ENCODE peak calls at places on chromosomes 4 and X, in five cellular contexts. One of them, this sample, is unnamed. For H3K4me1, the result is how much of the 10 kb centered on the place peaks cover.

GRCh38 chrX:19599253-19599652 is 83.9 kb upstream of the MAP3K15 start:
- DNase-seq in A673: no peak
- DNase-seq in sigmoid colon: no peak
- DNase-seq in Karpas-422: no peak
- DNase-seq in stomach: no peak
- DNase-seq in this sample: no peak

GRCh38 chrX:143002206-143002605 is 23.5 kb upstream of the SPANXN4 start:
- DNase-seq in A673: no peak
- DNase-seq in sigmoid colon: no peak
- DNase-seq in Karpas-422: no peak
- DNase-seq in stomach: no peak
- DNase-seq in this sample: no peak

GRCh38 chr4:112038861-112039260 is 106.4 kb upstream of the FAM241A start:
- DNase-seq in A673: no peak
- DNase-seq in sigmoid colon: no peak
- DNase-seq in Karpas-422: no peak
- DNase-seq in stomach: no peak
- DNase-seq in this sample: no peak

GRCh38 chrX:87636533-87636932 is 118.9 kb downstream of the KLHL4 start:
- DNase-seq in A673: no peak
- DNase-seq in sigmoid colon: no peak
- DNase-seq in Karpas-422: no peak
- DNase-seq in stomach: no peak
- DNase-seq in this sample: no peak

GRCh38 chr4:89336818-89337395 is 29.3 kb upstream of the GPRIN3 start:
- DNase-seq in A673: no peak
- DNase-seq in sigmoid colon: no peak
- DNase-seq in Karpas-422: no peak
- DNase-seq in stomach: no peak
- DNase-seq in this sample: no peak

GRCh38 chr4:111839186-111839585 is 306.1 kb upstream of the FAM241A start:
- DNase-seq in A673: no peak
- DNase-seq in sigmoid colon: no peak
- DNase-seq in Karpas-422: no peak
- DNase-seq in stomach: no peak
- DNase-seq in this sample: no peak

GRCh38 chrX:4225086-4225485 is 511.6 kb upstream of the PRKX start:
- DNase-seq in A673: no peak
- DNase-seq in sigmoid colon: no peak
- DNase-seq in Karpas-422: no peak
- DNase-seq in stomach: no peak
- DNase-seq in this sample: no peak

GRCh38 chrX:134537179-134537945 is 77.4 kb downstream of the HPRT1 start:
- DNase-seq in A673: no peak
- DNase-seq in sigmoid colon: no peak
- DNase-seq in Karpas-422: no peak
- DNase-seq in stomach: no peak
- DNase-seq in this sample: no peak

GRCh38 chr4:176150704-176151103 is 44.7 kb downstream of the SPATA4 start:
- DNase-seq in A673: no peak
- DNase-seq in sigmoid colon: no peak
- DNase-seq in Karpas-422: no peak
- DNase-seq in stomach: no peak
- DNase-seq in this sample: no peak

GRCh38 chrX:130728208-130728607 is 174.8 kb downstream of the ENOX2 start:
- DNase-seq in A673: no peak
- DNase-seq in sigmoid colon: no peak
- DNase-seq in Karpas-422: no peak
- DNase-seq in stomach: no peak
- DNase-seq in this sample: no peak

GRCh38 chrX:9189286-9189685 is 155.4 kb upstream of the FAM9B start:
- DNase-seq in A673: no peak
- DNase-seq in sigmoid colon: no peak
- DNase-seq in Karpas-422: no peak
- DNase-seq in stomach: no peak
- DNase-seq in this sample: no peak

GRCh38 chr4:113436360-113436759 is 325.2 kb downstream of the CAMK2D start:
- DNase-seq in A673: peak
- DNase-seq in sigmoid colon: no peak
- DNase-seq in Karpas-422: peak
- DNase-seq in stomach: no peak
- DNase-seq in this sample: no peak

GRCh38 chr4:47383829-47384427 is 79.6 kb downstream of the COMMD8 start:
- DNase-seq in A673: peak
- DNase-seq in sigmoid colon: no peak
- DNase-seq in Karpas-422: peak
- DNase-seq in stomach: no peak
- DNase-seq in this sample: no peak

GRCh38 chrX:149495573-149496071 is 9.5 kb downstream of the IDS start:
- DNase-seq in A673: peak
- DNase-seq in sigmoid colon: no peak
- DNase-seq in Karpas-422: no peak
- DNase-seq in stomach: no peak
- DNase-seq in this sample: no peak

GRCh38 chrX:629230-630006 is 1.2 kb upstream of the SHOX start:
- DNase-seq in A673: no peak
- DNase-seq in sigmoid colon: no peak
- DNase-seq in Karpas-422: no peak
- DNase-seq in stomach: no peak
- DNase-seq in this sample: no peak

GRCh38 chrX:68842781-68843581 is 14.2 kb downstream of the EFNB1 start:
- DNase-seq in A673: peak
- DNase-seq in sigmoid colon: no peak
- DNase-seq in Karpas-422: no peak
- DNase-seq in stomach: peak
- DNase-seq in this sample: peak

GRCh38 chr4:126991965-126992364 is 640.8 kb upstream of the INTU start:
- DNase-seq in A673: peak
- DNase-seq in sigmoid colon: no peak
- DNase-seq in Karpas-422: no peak
- DNase-seq in stomach: no peak
- DNase-seq in this sample: peak

GRCh38 chr4:10163296-10163695 is 46.7 kb upstream of the WDR1 start:
- DNase-seq in A673: no peak
- DNase-seq in sigmoid colon: no peak
- DNase-seq in Karpas-422: no peak
- DNase-seq in stomach: no peak
- DNase-seq in this sample: peak

GRCh38 chr4:97493815-97494518 is 649.3 kb downstream of the STPG2 start:
- DNase-seq in A673: no peak
- DNase-seq in sigmoid colon: no peak
- DNase-seq in Karpas-422: no peak
- DNase-seq in stomach: no peak
- DNase-seq in this sample: no peak

GRCh38 chr4:48058620-48059530 is 42.3 kb downstream of the NIPAL1 start:
- DNase-seq in A673: no peak
- DNase-seq in sigmoid colon: no peak
- DNase-seq in Karpas-422: peak
- DNase-seq in stomach: no peak
- DNase-seq in this sample: no peak

GRCh38 chr4:16225681-16225995 is 633 bp downstream of the TAPT1 start:
- DNase-seq in A673: no peak
- DNase-seq in sigmoid colon: no peak
- DNase-seq in Karpas-422: no peak
- DNase-seq in stomach: no peak
- DNase-seq in this sample: no peak

GRCh38 chr4:81632581-81633247 is 161.0 kb upstream of the RASGEF1B start:
- DNase-seq in A673: no peak
- DNase-seq in sigmoid colon: no peak
- DNase-seq in Karpas-422: no peak
- DNase-seq in stomach: no peak
- DNase-seq in this sample: no peak

GRCh38 chrX:74422029-74422352 is 698 bp downstream of the SLC16A2 start:
- DNase-seq in A673: no peak
- DNase-seq in sigmoid colon: no peak
- DNase-seq in Karpas-422: no peak
- DNase-seq in stomach: no peak
- DNase-seq in this sample: no peak

GRCh38 chr4:1245481-1246051 is 3.4 kb downstream of the CTBP1 start:
- DNase-seq in A673: no peak
- DNase-seq in sigmoid colon: no peak
- DNase-seq in Karpas-422: no peak
- DNase-seq in stomach: no peak
- DNase-seq in this sample: no peak

GRCh38 chr4:89125901-89126435 is 14.6 kb downstream of the TIGD2 start:
- DNase-seq in A673: no peak
- DNase-seq in sigmoid colon: no peak
- DNase-seq in Karpas-422: no peak
- DNase-seq in stomach: no peak
- DNase-seq in this sample: no peak

GRCh38 chr4:794911-795725 is 30.8 kb downstream of the CPLX1 start:
- DNase-seq in A673: no peak
- DNase-seq in sigmoid colon: no peak
- DNase-seq in Karpas-422: peak
- DNase-seq in stomach: no peak
- DNase-seq in this sample: no peak

GRCh38 chr4:48329976-48330375 is 11.4 kb upstream of the SLAIN2 start:
- DNase-seq in A673: peak
- DNase-seq in sigmoid colon: no peak
- DNase-seq in Karpas-422: no peak
- DNase-seq in stomach: no peak
- DNase-seq in this sample: no peak

GRCh38 chrX:31318866-31319265 is 247.0 kb upstream of the FTHL17 start:
- DNase-seq in A673: no peak
- DNase-seq in sigmoid colon: no peak
- DNase-seq in Karpas-422: no peak
- DNase-seq in stomach: no peak
- DNase-seq in this sample: no peak

GRCh38 chrX:130174051-130174704 is 2.4 kb downstream of the RAB33A start:
- DNase-seq in A673: no peak
- DNase-seq in sigmoid colon: peak
- DNase-seq in Karpas-422: no peak
- DNase-seq in stomach: no peak
- DNase-seq in this sample: peak

GRCh38 chrX:8190341-8190830 is 19.3 kb upstream of the VCX2 start:
- DNase-seq in A673: no peak
- DNase-seq in sigmoid colon: no peak
- DNase-seq in Karpas-422: no peak
- DNase-seq in stomach: no peak
- DNase-seq in this sample: no peak

GRCh38 chrX:106933538-106933961 is 13.3 kb downstream of the CLDN2 start:
- DNase-seq in A673: no peak
- DNase-seq in sigmoid colon: no peak
- DNase-seq in Karpas-422: no peak
- DNase-seq in stomach: peak
- DNase-seq in this sample: peak

GRCh38 chr4:183181081-183181480 is 82.0 kb downstream of the WWC2 start:
- DNase-seq in A673: peak
- DNase-seq in sigmoid colon: no peak
- DNase-seq in Karpas-422: no peak
- DNase-seq in stomach: no peak
- DNase-seq in this sample: no peak
- H3K4me1 ChIP-seq in A673: under half
- H3K4me1 ChIP-seq in sigmoid colon: under half
- H3K4me1 ChIP-seq in Karpas-422: under half
- H3K4me1 ChIP-seq in stomach: under half
- H3K4me1 ChIP-seq in this sample: under half

GRCh38 chrX:41092776-41093175 is 7.5 kb downstream of the USP9X start:
- DNase-seq in A673: no peak
- DNase-seq in sigmoid colon: no peak
- DNase-seq in Karpas-422: no peak
- DNase-seq in stomach: no peak
- DNase-seq in this sample: no peak
- H3K4me1 ChIP-seq in A673: under half
- H3K4me1 ChIP-seq in sigmoid colon: under half
- H3K4me1 ChIP-seq in Karpas-422: under half
- H3K4me1 ChIP-seq in stomach: half or more
- H3K4me1 ChIP-seq in this sample: under half

DNA sequence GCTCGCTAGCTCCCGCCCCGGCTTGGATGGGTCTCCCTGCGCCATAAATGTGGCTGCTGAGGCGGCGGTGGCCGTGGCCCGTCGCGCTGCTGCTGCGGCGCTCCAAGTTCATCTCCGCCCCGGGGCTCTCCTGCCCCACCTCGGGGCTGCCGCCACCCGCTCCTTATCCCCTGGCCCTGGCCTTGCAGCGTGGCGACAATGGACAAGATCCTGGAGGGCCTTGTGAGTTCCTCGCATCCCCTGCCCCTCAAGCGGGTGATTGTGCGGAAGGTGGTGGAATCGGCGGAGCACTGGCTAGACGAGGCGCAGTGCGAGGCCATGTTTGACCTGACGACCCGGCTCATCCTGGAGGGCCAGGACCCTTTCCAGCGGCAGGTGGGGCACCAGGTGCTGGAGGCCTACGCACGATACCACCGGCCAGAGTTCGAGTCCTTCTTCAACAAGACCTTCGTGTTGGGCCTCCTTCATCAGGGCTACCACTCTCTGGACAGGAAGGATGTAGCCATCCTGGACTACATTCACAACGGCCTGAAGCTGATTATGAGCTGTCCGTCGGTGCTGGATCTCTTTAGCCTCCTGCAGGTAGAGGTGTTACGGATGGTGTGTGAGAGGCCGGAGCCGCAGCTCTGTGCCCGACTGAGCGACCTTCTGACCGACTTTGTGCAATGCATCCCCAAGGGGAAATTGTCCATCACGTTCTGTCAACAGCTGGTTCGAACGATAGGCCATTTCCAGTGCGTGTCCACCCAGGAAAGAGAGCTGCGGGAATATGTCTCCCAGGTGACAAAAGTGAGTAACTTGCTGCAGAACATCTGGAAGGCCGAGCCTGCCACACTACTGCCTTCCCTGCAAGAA is 763 bp downstream of the USP38 start:
- DNase-seq in A673: no peak
- DNase-seq in sigmoid colon: peak
- DNase-seq in Karpas-422: peak
- DNase-seq in stomach: no peak
- DNase-seq in this sample: peak
- H3K4me1 ChIP-seq in A673: under half
- H3K4me1 ChIP-seq in sigmoid colon: under half
- H3K4me1 ChIP-seq in Karpas-422: under half
- H3K4me1 ChIP-seq in stomach: half or more
- H3K4me1 ChIP-seq in this sample: under half

GRCh38 chr4:77248805-77249204 is 91.8 kb downstream of the CCNG2 start:
- DNase-seq in A673: no peak
- DNase-seq in sigmoid colon: no peak
- DNase-seq in Karpas-422: no peak
- DNase-seq in stomach: peak
- DNase-seq in this sample: peak
- H3K4me1 ChIP-seq in A673: under half
- H3K4me1 ChIP-seq in sigmoid colon: under half
- H3K4me1 ChIP-seq in Karpas-422: under half
- H3K4me1 ChIP-seq in stomach: under half
- H3K4me1 ChIP-seq in this sample: under half

DNA sequence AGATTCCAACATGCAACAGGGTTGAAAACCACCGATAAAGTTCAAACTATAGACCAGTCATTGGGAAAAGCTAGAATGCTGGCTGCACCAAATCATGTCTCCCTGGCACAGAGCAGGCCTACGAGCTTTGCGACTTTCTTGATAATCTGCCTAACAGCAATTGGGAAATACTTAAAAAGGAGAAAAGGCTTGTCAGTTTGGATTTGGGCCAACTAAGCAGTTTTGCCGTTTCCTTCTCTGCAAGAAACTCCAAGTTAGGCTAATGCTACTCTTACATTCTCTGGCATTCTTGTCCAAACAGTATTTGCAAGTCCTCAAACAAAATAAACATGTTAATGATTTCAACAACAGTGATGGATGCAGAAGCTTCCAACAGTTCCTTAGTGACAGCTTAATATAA is 87.9 kb downstream of the PDK3 start:
- DNase-seq in A673: peak
- DNase-seq in sigmoid colon: no peak
- DNase-seq in Karpas-422: no peak
- DNase-seq in stomach: no peak
- DNase-seq in this sample: peak
- H3K4me1 ChIP-seq in A673: under half
- H3K4me1 ChIP-seq in sigmoid colon: under half
- H3K4me1 ChIP-seq in Karpas-422: under half
- H3K4me1 ChIP-seq in stomach: under half
- H3K4me1 ChIP-seq in this sample: under half

This sample was measured in thyroid gland.